ENCODE peak calls at places on chromosomes 11 and 22, in four cellular contexts. S, Z, U and B are unnamed samples.

GRCh38 chr11:66986178-66986545 is 11.1 kb downstream of the C11orf86 start:
- DNase-seq in S (no peak), Z (no peak), U (no peak), B (no peak)

GRCh38 chr11:61966673-61967176 is 709 bp downstream of the FTH1 start:
- DNase-seq in S (peak; percentile 69), Z (no peak), U (no peak), B (no peak)

GRCh38 chr11:106415510-106415909 is 338.0 kb downstream of the AASDHPPT start:
- DNase-seq in S (no peak), Z (peak; percentile 4), U (no peak), B (no peak)

GRCh38 chr11:6570691-6571427 is 32.6 kb downstream of the RRP8 start:
- DNase-seq in S (no peak), Z (no peak), U (no peak), B (no peak)

GRCh38 chr11:128956401-128957203 is 13.9 kb upstream of the TP53AIP1 start:
- DNase-seq in S (peak; percentile 42), Z (peak; percentile 74), U (peak; percentile 73), B (peak; percentile 74)

GRCh38 chr22:48644997-48645396 is 1182.7 kb downstream of the BRD1 start:
- DNase-seq in S (no peak), Z (no peak), U (no peak), B (no peak)

GRCh38 chr11:128552783-128553661 is 34.3 kb downstream of the ETS1 start:
- DNase-seq in S (no peak), Z (no peak), U (no peak), B (no peak)

GRCh38 chr11:1041936-1042608 is 5.6 kb upstream of the MUC6 start:
- DNase-seq in S (peak; percentile 59), Z (peak; percentile 35), U (no peak), B (no peak)

GRCh38 chr11:1836011-1836945 is 1.5 kb downstream of the SYT8 start:
- DNase-seq in S (no peak), Z (no peak), U (no peak), B (no peak)

GRCh38 chr22:30596886-30597285 is 5.2 kb upstream of the PES1 start:
- DNase-seq in S (no peak), Z (no peak), U (no peak), B (no peak)

GRCh38 chr11:112734207-112734606 is 227.0 kb upstream of the NCAM1 start:
- DNase-seq in S (peak; percentile 13), Z (no peak), U (no peak), B (no peak)

GRCh38 chr11:3860360-3860759 is 4.9 kb downstream of the STIM1 start:
- DNase-seq in S (no peak), Z (no peak), U (no peak), B (no peak)
- H3K4me1 ChIP-seq in S (peaks cover 56% of the 10 kb centered on the region), Z (peaks cover 69% of the 10 kb centered on the region), U (peaks cover 31% of the 10 kb centered on the region), B (peaks cover 51% of the 10 kb centered on the region)

GRCh38 chr11:130765951-130766649 is 150.2 kb downstream of the SNX19 start:
- DNase-seq in S (no peak), Z (no peak), U (no peak), B (no peak)
- H3K4me3 ChIP-seq in S (no peak overlapping the region), Z (no peak overlapping the region), U (no peak overlapping the region), B (no peak overlapping the region)

GRCh38 chr11:65386307-65387081 is at the start of gene FRMD8:
- DNase-seq in S (peak; percentile 99), Z (peak; percentile 60), U (peak; percentile 24), B (peak; percentile 17)
- TF ChIP-seq TCF7L2 in S (no peak), Z (no peak), U (no peak), B (no peak)

GRCh38 chr11:3149852-3150188 is 15.3 kb downstream of the OSBPL5 start:
- DNase-seq in S (no peak), Z (no peak), U (no peak), B (no peak)

GRCh38 chr11:3150726-3151125 is 14.4 kb downstream of the OSBPL5 start:
- DNase-seq in S (no peak), Z (no peak), U (no peak), B (no peak)

GRCh38 chr11:3148255-3148989 is 16.7 kb downstream of the OSBPL5 start:
- DNase-seq in S (no peak), Z (no peak), U (no peak), B (no peak)

GRCh38 chr11:3147626-3148025 is 17.5 kb downstream of the OSBPL5 start:
- DNase-seq in S (no peak), Z (no peak), U (no peak), B (no peak)

DNA sequence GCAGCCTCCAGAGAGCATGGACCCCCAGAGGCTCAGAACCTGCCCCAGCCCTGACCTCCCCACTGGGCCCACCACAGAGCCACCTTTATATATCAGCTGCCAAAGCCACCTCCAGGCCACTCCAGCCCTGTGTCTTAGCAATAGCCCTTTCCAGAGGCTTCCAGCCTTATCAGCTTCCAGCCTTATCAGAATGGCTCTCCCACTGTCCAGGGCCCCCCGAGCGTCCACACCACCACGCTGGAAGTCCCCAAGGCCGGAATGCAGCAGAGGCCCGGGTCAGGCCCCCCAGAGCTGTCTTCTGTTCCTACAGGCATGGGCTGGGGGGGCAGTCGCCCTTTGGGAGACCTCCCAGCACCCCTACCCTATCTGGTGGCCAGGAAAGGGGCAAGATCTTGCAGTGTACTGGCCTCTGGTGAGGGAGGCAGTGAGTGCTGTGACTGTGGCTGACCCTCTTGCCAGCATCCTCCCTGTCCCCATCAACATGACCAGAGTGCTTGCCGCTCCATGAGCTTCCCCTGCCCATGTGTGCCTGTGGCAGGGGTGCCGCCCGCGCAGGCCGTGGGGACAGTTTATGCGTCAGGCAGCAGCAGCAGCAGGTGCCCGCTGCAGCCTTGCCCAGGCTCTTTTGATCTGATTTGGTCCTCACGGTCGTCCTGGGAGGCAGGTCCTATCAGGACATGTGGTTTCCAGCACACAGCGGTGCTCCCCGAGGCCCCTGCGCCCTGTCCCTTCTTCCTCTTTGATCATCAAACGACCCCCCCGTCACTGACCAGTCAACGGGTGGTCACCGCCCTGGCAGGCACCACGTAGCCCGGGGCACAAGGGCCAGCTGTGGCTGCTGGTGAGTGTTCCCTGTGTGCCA is 15.9 kb downstream of the OSBPL5 start:
- DNase-seq in S (no peak), Z (no peak), U (no peak), B (no peak)
- H3K4me1 ChIP-seq in S (peaks cover 16% of the 10 kb centered on the region), Z (no peaks in the 10 kb centered on the region), U (peaks cover 6% of the 10 kb centered on the region), B (peaks cover 22% of the 10 kb centered on the region)

DNA sequence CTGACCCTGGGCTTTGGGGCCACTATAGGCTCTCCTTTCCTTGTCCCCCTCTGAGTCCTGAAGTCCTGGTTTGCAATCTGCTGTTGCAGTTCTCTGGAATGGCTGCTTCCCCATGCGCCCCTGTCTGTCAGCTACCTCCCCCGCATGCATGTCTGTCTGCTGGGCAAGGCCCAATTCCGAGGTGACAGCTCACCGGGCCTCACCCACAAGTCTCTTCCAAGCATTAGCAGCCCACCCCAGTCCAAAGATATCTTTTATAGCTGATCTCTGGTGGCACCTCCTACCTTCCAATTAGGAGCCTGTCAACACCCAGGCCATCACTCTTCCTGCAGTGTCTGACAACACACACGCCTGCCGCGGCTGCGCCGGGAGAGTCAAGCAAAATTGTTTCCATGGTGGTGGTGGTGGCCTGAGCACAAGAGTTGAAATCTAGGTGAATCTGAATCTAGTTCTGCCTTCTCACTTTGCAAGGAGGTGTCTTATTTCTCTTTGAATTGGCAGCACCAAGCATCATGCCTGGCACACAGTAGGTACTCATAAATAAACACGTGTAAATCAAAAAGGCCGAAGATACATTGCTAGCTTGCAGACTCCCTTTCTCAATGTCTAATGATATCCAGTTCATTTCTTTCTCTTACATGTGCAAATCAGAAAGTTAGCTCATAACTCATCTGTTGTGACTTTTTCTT is 1.2 kb upstream of the LMO2 start:
- DNase-seq in S (peak; percentile 74), Z (no peak), U (no peak), B (no peak)
- H3K4me3 ChIP-seq in S (peak overlapping the region; percentile 2), Z (no peak overlapping the region), U (no peak overlapping the region), B (no peak overlapping the region)